ENCODE peak calls at places on chromosomes 4 and X, in five cellular contexts. O, R, Z, C and D are unnamed samples.

GRCh38 chrX:125577479-125577878 is 257.8 kb downstream of the TEX13C start:
- DNase-seq in Z (no peak), R (no peak), C (no peak), O (no peak), D (no peak)

GRCh38 chr4:28277931-28278330 is 1417.3 kb downstream of the STIM2 start:
- DNase-seq in Z (no peak), C (no peak), O (peak; percentile 24), R (no peak), D (no peak)

GRCh38 chr4:153318696-153319320 is 25.7 kb upstream of the MND1 start:
- DNase-seq in O (peak; percentile 72), R (peak; percentile 31), C (peak; percentile 36), Z (peak; percentile 35), D (no peak)

GRCh38 chr4:94567811-94568210 is 116.1 kb downstream of the PDLIM5 start:
- DNase-seq in C (no peak), R (no peak), O (no peak), Z (no peak), D (no peak)

GRCh38 chr4:101199507-101200285 is 147.6 kb downstream of the PPP3CA start:
- DNase-seq in Z (peak; percentile 28), O (no peak), R (no peak), C (no peak), D (no peak)

GRCh38 chr4:15778191-15778741 is at the start of gene CD38:
- DNase-seq in O (peak; percentile 16), Z (peak; percentile 8), C (peak; percentile 15), R (no peak), D (no peak)

GRCh38 chrX:153984351-153985178 is 12.0 kb downstream of the TMEM187 start:
- DNase-seq in O (no peak), Z (no peak), C (no peak), R (no peak), D (no peak)

GRCh38 chr4:1402516-1403101 is 3.6 kb downstream of the NKX1-1 start:
- DNase-seq in O (peak; percentile 2), R (peak; percentile 17), C (no peak), Z (no peak), D (no peak)

GRCh38 chr4:41432889-41433288 is 105.1 kb upstream of the LIMCH1 start:
- DNase-seq in R (no peak), O (no peak), C (no peak), Z (peak; percentile 7), D (peak; percentile 80)

GRCh38 chr4:15778742-15779231 is 659 bp downstream of the CD38 start:
- DNase-seq in R (no peak), Z (peak; percentile 28), O (peak; percentile 18), C (peak; percentile 18), D (no peak)

GRCh38 chrX:49856819-49857218 is 22.5 kb upstream of the USP27X start:
- DNase-seq in C (no peak), O (no peak), R (no peak), Z (no peak), D (no peak)

GRCh38 chr4:80685219-80685618 is 345.3 kb upstream of the BMP3 start:
- DNase-seq in Z (no peak), O (no peak), C (no peak), R (no peak), D (peak; percentile 29)

GRCh38 chrX:129957241-129958099 is 25.0 kb upstream of the BCORL1 start:
- DNase-seq in R (peak; percentile 70), O (peak; percentile 68), Z (no peak), C (peak; percentile 62), D (no peak)

GRCh38 chrX:55488559-55489314 is 911 bp downstream of the USP51 start:
- DNase-seq in O (peak; percentile 71), R (peak; percentile 62), C (peak; percentile 75), Z (peak; percentile 43), D (no peak)

GRCh38 chrX:71210829-71211228 is 12.2 kb upstream of the GJB1 start:
- DNase-seq in R (no peak), C (no peak), O (no peak), Z (no peak), D (no peak)

GRCh38 chrX:19566359-19567141 is 51.2 kb upstream of the MAP3K15 start:
- DNase-seq in Z (peak; percentile 31), C (no peak), R (no peak), O (no peak), D (no peak)

GRCh38 chr4:112327950-112328349 is 30.8 kb downstream of the ALPK1 start:
- DNase-seq in R (no peak), O (peak; percentile 56), Z (peak; percentile 36), C (no peak), D (peak; percentile 14)
- TF ChIP-seq CTCF in R (peak; percentile 24), O (peak; percentile 61), Z (peak; percentile 37), C (peak; percentile 43), D (peak; percentile 46)

GRCh38 chrX:119755981-119756533 is 2.3 kb upstream of the SOWAHD start:
- DNase-seq in R (peak; percentile 29), C (no peak), Z (no peak), O (no peak), D (no peak)
- H3K4me3 ChIP-seq in R (no peak overlapping the region), C (no peak overlapping the region), Z (no peak overlapping the region), O (no peak overlapping the region), D (no peak overlapping the region)

GRCh38 chrX:445727-446126 is 59.0 kb upstream of the PPP2R3B start:
- DNase-seq in Z (no peak), O (no peak), R (no peak), C (no peak), D (no peak)
- H3K27me3 ChIP-seq in Z (no peaks in the 10 kb centered on the region), O (peaks cover 12% of the 10 kb centered on the region), R (no peaks in the 10 kb centered on the region), C (no peaks in the 10 kb centered on the region), D (no peaks in the 10 kb centered on the region)

DNA sequence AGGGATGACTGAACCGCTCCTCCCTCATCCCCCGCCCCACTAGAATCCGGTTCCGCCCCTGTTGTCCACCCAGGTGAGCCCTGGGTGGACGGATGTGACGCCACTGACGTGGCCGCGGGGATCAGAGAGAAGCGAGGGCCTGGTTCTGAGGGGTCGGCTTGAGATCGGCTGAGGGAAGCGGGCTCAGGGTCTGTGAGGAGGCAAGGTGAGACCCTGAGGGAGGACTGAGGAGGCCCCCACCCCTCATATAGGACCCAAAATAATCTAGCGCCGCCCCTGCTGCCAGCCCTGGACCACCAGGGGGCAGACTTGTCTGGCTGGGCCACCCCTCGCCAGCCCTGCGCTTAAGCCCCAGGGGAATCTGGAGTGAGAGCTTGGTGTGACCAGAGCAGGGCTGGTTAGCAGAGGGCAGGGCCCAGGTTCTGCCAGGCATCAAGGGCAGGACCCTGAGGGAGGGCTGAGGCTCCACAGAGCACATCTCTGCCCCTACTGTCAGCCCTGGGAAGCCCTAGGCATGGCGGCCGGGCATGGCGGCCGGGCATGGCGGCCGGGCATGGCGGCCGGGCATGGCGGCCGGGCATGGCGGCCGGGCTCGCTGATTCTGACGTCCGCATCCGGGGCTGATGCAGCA is at the start of gene MAGEA8:
- DNase-seq in O (no peak), R (no peak), C (no peak), Z (no peak), D (no peak)
- TF ChIP-seq CTCF in O (no peak), R (no peak), C (no peak), Z (no peak), D (peak; percentile 2)

GRCh38 chr4:83284161-83285021 is at the start of gene COQ2:
- DNase-seq in O (peak; percentile 97), Z (peak; percentile 93), R (peak; percentile 95), C (peak; percentile 96), D (peak; percentile 76)

GRCh38 chr4:83281326-83281725 is 3.3 kb downstream of the COQ2 start:
- DNase-seq in O (no peak), Z (no peak), C (no peak), R (no peak), D (no peak)

GRCh38 chr4:83285022-83285387 is 407 bp upstream of the COQ2 start:
- DNase-seq in O (peak; percentile 18), Z (peak; percentile 19), R (no peak), C (peak; percentile 24), D (peak; percentile 4)

GRCh38 chr4:83276299-83277040 is 8.1 kb downstream of the COQ2 start:
- DNase-seq in O (no peak), Z (no peak), R (no peak), C (no peak), D (no peak)

GRCh38 chr4:83282049-83282535 is 2.5 kb downstream of the COQ2 start:
- DNase-seq in C (peak; percentile 10), O (peak; percentile 62), Z (peak; percentile 68), R (peak; percentile 30), D (peak; percentile 23)
- H3K4me3 ChIP-seq in C (no peak overlapping the region), O (no peak overlapping the region), Z (no peak overlapping the region), R (no peak overlapping the region), D (no peak overlapping the region)

GRCh38 chrX:79365591-79365990 is 1.5 kb downstream of the ITM2A start:
- DNase-seq in R (no peak), Z (no peak), C (no peak), O (no peak), D (no peak)
- H3K27me3 ChIP-seq in R (no peaks in the 10 kb centered on the region), Z (no peaks in the 10 kb centered on the region), C (no peaks in the 10 kb centered on the region), O (no peaks in the 10 kb centered on the region), D (no peaks in the 10 kb centered on the region)

GRCh38 chrX:29617276-29617675 is 598.1 kb upstream of the MAGEB2 start:
- DNase-seq in C (no peak), R (no peak), Z (peak; percentile 45), O (no peak), D (peak; percentile 32)

GRCh38 chrX:29617725-29618124 is 597.6 kb upstream of the MAGEB2 start:
- DNase-seq in R (no peak), O (no peak), C (no peak), Z (no peak), D (no peak)
- TF ChIP-seq CTCF in R (no peak), O (peak; percentile 20), C (no peak), Z (peak; percentile 39), D (peak; percentile 15)